ENCODE peak calls at places on chromosomes 7 and 10, in four cellular contexts. G is NCI-H1436, I is GM12892, A is epithelial cell of esophagus. S is an unnamed sample.

GRCh38 chr7:87000344-87000743 is 59.1 kb downstream of the ELAPOR2 start:
- DNase-seq in G (no peak), I (no peak), A (no peak), S (no peak)

GRCh38 chr10:69180525-69181204 is 631 bp downstream of the SUPV3L1 start:
- DNase-seq in G (no peak), I (no peak), A (peak), S (no peak)

GRCh38 chr10:23171232-23171876 is 20.8 kb upstream of the PTF1A start:
- DNase-seq in G (no peak), I (no peak), A (peak), S (no peak)

GRCh38 chr10:37760817-37761216 is 96.6 kb downstream of the ZNF248 start:
- DNase-seq in G (no peak), I (no peak), A (peak), S (no peak)

GRCh38 chr7:149494738-149495368 is 2.8 kb downstream of the ZNF746 start:
- DNase-seq in G (no peak), I (no peak), A (no peak), S (no peak)

GRCh38 chr7:128084896-128085608 is 53.8 kb upstream of the LRRC4 start:
- DNase-seq in G (no peak), I (no peak), A (no peak), S (no peak)

GRCh38 chr10:63286340-63286739 is 153.2 kb downstream of the NRBF2 start:
- DNase-seq in G (no peak), I (no peak), A (no peak), S (no peak)

GRCh38 chr10:34862892-34863291 is 47.8 kb upstream of the PARD3 start:
- DNase-seq in G (no peak), I (no peak), A (no peak), S (no peak)

GRCh38 chr7:132387596-132387995 is 188.7 kb downstream of the PLXNA4 start:
- DNase-seq in G (no peak), I (no peak), A (no peak), S (no peak)

GRCh38 chr10:86168256-86168655 is 198.3 kb downstream of the GRID1 start:
- DNase-seq in G (no peak), I (no peak), A (no peak), S (no peak)

GRCh38 chr10:125441151-125441550 is 241.8 kb downstream of the TEX36 start:
- DNase-seq in G (no peak), I (no peak), A (peak), S (no peak)

GRCh38 chr10:21217107-21217506 is 308.4 kb downstream of the SKIDA1 start:
- DNase-seq in G (no peak), I (no peak), A (no peak), S (no peak)

GRCh38 chr7:125847706-125848105 is 918.1 kb upstream of the POT1 start:
- DNase-seq in G (no peak), I (no peak), A (no peak), S (no peak)

S was measured in D721Med.